ENCODE peak calls at places on chromosomes 13 and 19, in nine cellular contexts. One of them, this sample, is unnamed.
A peak's percentile ranks its signal among the peaks of the same experiment; 100 is the strongest.

GRCh38 chr19:37950471-37951175 is 43.6 kb downstream of the SIPA1L3 start:
- DNase-seq in adrenal gland: no peak
- DNase-seq in fibroblast of lung: no peak
- DNase-seq in H9: no peak
- DNase-seq in prostate gland: no peak
- DNase-seq in transverse colon: no peak
- DNase-seq in heart left ventricle: no peak
- DNase-seq in Peyer's patch: no peak
- DNase-seq in left ventricle myocardium inferior: no peak
- DNase-seq in this sample: no peak

GRCh38 chr19:6587093-6587820 is 3.7 kb downstream of the CD70 start:
- DNase-seq in adrenal gland: no peak
- DNase-seq in fibroblast of lung: peak; percentile 2
- DNase-seq in H9: peak; percentile 72
- DNase-seq in prostate gland: no peak
- DNase-seq in transverse colon: no peak
- DNase-seq in heart left ventricle: no peak
- DNase-seq in Peyer's patch: peak; percentile 46
- DNase-seq in left ventricle myocardium inferior: no peak
- DNase-seq in this sample: no peak

GRCh38 chr13:112725346-112726017 is 35.6 kb downstream of the ATP11A start:
- DNase-seq in adrenal gland: peak; percentile 71
- DNase-seq in fibroblast of lung: no peak
- DNase-seq in H9: peak; percentile 25
- DNase-seq in prostate gland: no peak
- DNase-seq in transverse colon: no peak
- DNase-seq in heart left ventricle: peak; percentile 77
- DNase-seq in Peyer's patch: no peak
- DNase-seq in left ventricle myocardium inferior: no peak
- DNase-seq in this sample: peak; percentile 39

GRCh38 chr13:110716235-110716505 is 2.7 kb downstream of the ING1 start:
- DNase-seq in adrenal gland: peak; percentile 76
- DNase-seq in fibroblast of lung: peak; percentile 48
- DNase-seq in H9: no peak
- DNase-seq in prostate gland: peak; percentile 24
- DNase-seq in transverse colon: peak; percentile 69
- DNase-seq in heart left ventricle: peak; percentile 62
- DNase-seq in Peyer's patch: no peak
- DNase-seq in left ventricle myocardium inferior: no peak
- DNase-seq in this sample: peak; percentile 6

GRCh38 chr13:46615888-46616531 is 63.0 kb downstream of the LRCH1 start:
- DNase-seq in adrenal gland: no peak
- DNase-seq in fibroblast of lung: peak; percentile 81
- DNase-seq in H9: no peak
- DNase-seq in prostate gland: no peak
- DNase-seq in transverse colon: no peak
- DNase-seq in heart left ventricle: no peak
- DNase-seq in Peyer's patch: no peak
- DNase-seq in left ventricle myocardium inferior: no peak
- DNase-seq in this sample: no peak

GRCh38 chr19:55088543-55089265 is 13.0 kb downstream of the EPS8L1 start:
- DNase-seq in adrenal gland: peak; percentile 78
- DNase-seq in fibroblast of lung: peak; percentile 61
- DNase-seq in H9: peak; percentile 86
- DNase-seq in prostate gland: peak; percentile 41
- DNase-seq in transverse colon: peak; percentile 82
- DNase-seq in heart left ventricle: peak; percentile 66
- DNase-seq in Peyer's patch: peak; percentile 72
- DNase-seq in left ventricle myocardium inferior: peak; percentile 76
- DNase-seq in this sample: no peak

GRCh38 chr19:6527893-6528543 is 2.8 kb upstream of the TNFSF9 start:
- DNase-seq in adrenal gland: no peak
- DNase-seq in fibroblast of lung: no peak
- DNase-seq in H9: no peak
- DNase-seq in prostate gland: no peak
- DNase-seq in transverse colon: no peak
- DNase-seq in heart left ventricle: no peak
- DNase-seq in Peyer's patch: peak; percentile 74
- DNase-seq in left ventricle myocardium inferior: no peak
- DNase-seq in this sample: no peak

GRCh38 chr19:17624314-17624991 is 63.7 kb downstream of the UNC13A start:
- DNase-seq in adrenal gland: no peak
- DNase-seq in fibroblast of lung: no peak
- DNase-seq in H9: no peak
- DNase-seq in prostate gland: no peak
- DNase-seq in transverse colon: no peak
- DNase-seq in heart left ventricle: no peak
- DNase-seq in Peyer's patch: no peak
- DNase-seq in left ventricle myocardium inferior: no peak
- DNase-seq in this sample: no peak

GRCh38 chr13:58953638-58954037 is 1210.1 kb downstream of the DIAPH3 start:
- DNase-seq in adrenal gland: no peak
- DNase-seq in fibroblast of lung: no peak
- DNase-seq in H9: no peak
- DNase-seq in prostate gland: no peak
- DNase-seq in transverse colon: no peak
- DNase-seq in heart left ventricle: no peak
- DNase-seq in Peyer's patch: no peak
- DNase-seq in left ventricle myocardium inferior: no peak
- DNase-seq in this sample: no peak

GRCh38 chr19:29098863-29099481 is 114.0 kb downstream of the UQCRFS1 start:
- DNase-seq in adrenal gland: peak; percentile 96
- DNase-seq in fibroblast of lung: peak; percentile 70
- DNase-seq in H9: no peak
- DNase-seq in prostate gland: no peak
- DNase-seq in transverse colon: peak; percentile 23
- DNase-seq in heart left ventricle: peak; percentile 56
- DNase-seq in Peyer's patch: no peak
- DNase-seq in left ventricle myocardium inferior: peak; percentile 57
- DNase-seq in this sample: no peak

GRCh38 chr19:34600366-34600765 is 76.6 kb downstream of the SCGB2B2 start:
- DNase-seq in adrenal gland: no peak
- DNase-seq in fibroblast of lung: no peak
- DNase-seq in H9: no peak
- DNase-seq in prostate gland: no peak
- DNase-seq in transverse colon: no peak
- DNase-seq in heart left ventricle: no peak
- DNase-seq in Peyer's patch: no peak
- DNase-seq in left ventricle myocardium inferior: no peak
- DNase-seq in this sample: no peak

DNA sequence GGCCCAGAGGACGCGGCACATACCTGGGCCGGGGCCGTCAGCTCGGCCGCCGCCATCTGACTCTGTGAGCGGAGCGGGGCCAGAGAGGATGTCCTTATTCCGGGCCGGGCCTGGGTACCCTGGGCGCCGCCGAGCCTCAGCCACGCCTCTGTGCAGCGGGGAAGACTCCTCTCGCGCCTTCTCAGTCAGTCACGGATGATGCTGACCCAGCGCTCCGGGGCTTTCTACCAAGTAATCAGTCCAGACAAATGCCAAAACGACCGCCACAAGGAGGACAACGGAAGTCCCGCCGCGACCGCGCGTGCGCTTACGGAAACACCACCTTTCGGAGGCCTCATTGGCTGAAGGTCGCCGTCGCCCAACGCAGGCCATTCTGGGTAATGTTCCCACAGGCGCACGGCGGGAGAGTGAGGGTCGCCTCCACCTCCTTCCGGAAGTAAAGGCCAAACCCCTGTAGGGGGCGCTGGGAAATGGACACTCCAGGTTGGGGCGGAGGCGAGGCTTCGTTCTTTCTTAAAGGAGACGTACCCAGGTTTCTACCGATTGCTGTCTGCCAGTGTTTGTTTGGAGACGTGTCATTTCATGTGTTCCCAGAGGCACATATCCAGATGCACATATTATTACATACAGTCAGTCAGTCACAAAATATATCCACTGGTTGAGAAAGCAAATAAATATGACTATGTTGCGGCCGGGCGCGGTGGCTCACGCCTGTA is at the start of gene ZNF256:
- DNase-seq in adrenal gland: peak; percentile 96
- DNase-seq in fibroblast of lung: peak; percentile 96
- DNase-seq in H9: peak; percentile 98
- DNase-seq in prostate gland: peak; percentile 92
- DNase-seq in transverse colon: peak; percentile 94
- DNase-seq in heart left ventricle: peak; percentile 98
- DNase-seq in Peyer's patch: peak; percentile 89
- DNase-seq in left ventricle myocardium inferior: peak; percentile 96
- DNase-seq in this sample: peak; percentile 92
- H3K27ac ChIP-seq in adrenal gland: peak within 1 kb of the TSS; percentile 67
- H3K27ac ChIP-seq in fibroblast of lung: peak within 1 kb of the TSS; percentile 84
- H3K27ac ChIP-seq in H9: no peak within 1 kb of the TSS
- H3K27ac ChIP-seq in prostate gland: peak within 1 kb of the TSS; percentile 66
- H3K27ac ChIP-seq in transverse colon: peak within 1 kb of the TSS; percentile 64
- H3K27ac ChIP-seq in heart left ventricle: peak within 1 kb of the TSS; percentile 95
- H3K27ac ChIP-seq in Peyer's patch: peak within 1 kb of the TSS; percentile 80
- H3K27ac ChIP-seq in left ventricle myocardium inferior: peak within 1 kb of the TSS; percentile 93
- H3K27ac ChIP-seq in this sample: peak within 1 kb of the TSS; percentile 3

DNA sequence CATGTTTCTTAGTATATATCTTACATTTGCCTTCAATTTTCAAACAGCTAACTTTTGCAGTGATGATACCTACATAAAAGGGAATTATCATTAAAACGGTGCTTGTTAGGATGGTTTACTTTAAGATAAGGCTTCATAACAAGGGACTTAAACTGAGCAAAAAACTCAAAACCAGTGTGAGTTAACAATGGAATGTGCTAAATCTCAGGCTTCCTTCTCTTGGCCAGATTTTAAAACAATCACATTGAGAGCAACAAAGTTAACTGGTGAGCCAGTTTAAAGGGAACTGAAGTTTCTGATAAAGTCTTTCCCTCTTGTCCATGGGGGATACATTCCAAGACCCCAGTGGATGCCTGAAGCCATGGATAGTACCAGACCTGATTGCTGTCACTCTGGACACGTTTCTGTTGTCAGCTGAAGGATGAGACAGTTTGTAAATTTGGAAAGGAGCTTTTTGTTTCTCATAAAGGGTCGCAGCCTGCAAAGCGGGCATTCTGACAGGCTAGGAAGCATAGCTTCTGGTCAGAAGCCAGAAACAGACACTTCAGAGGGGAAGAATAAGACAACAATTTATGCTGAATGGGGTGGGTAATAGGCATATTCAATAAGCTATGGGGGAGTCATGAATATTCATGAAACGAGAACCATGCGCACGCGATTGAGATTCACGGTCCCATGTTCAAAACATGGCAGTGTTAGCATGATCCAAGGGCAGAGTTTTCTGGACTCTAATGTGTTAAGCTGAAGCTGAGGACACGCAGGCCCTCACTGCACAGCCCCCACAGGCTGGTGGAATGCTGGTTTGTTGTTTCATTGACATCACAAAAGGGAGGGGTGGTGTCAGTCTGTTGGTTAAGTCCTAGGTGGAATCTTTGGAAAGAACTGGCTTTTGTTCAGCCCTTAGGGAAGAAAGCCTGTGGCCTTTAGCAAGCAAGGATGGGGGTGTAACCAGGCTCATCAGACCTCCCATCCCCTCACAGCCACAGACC is 150.6 kb upstream of the RNF113B start:
- DNase-seq in adrenal gland: no peak
- DNase-seq in fibroblast of lung: peak; percentile 55
- DNase-seq in H9: peak; percentile 61
- DNase-seq in prostate gland: no peak
- DNase-seq in transverse colon: no peak
- DNase-seq in heart left ventricle: no peak
- DNase-seq in Peyer's patch: no peak
- DNase-seq in left ventricle myocardium inferior: no peak
- DNase-seq in this sample: no peak
- H3K4me1 ChIP-seq in adrenal gland: no peaks in the 10 kb centered on the region
- H3K4me1 ChIP-seq in fibroblast of lung: peaks cover 9% of the 10 kb centered on the region
- H3K4me1 ChIP-seq in H9: peaks cover 25% of the 10 kb centered on the region
- H3K4me1 ChIP-seq in prostate gland: peaks cover 7% of the 10 kb centered on the region
- H3K4me1 ChIP-seq in transverse colon: no peaks in the 10 kb centered on the region
- H3K4me1 ChIP-seq in heart left ventricle: peaks cover 9% of the 10 kb centered on the region
- H3K4me1 ChIP-seq in Peyer's patch: no peaks in the 10 kb centered on the region
- H3K4me1 ChIP-seq in left ventricle myocardium inferior: no peaks in the 10 kb centered on the region
- H3K4me1 ChIP-seq in this sample: no peaks in the 10 kb centered on the region

GRCh38 chr19:15010497-15011255 is 31.0 kb upstream of the SLC1A6 start:
- DNase-seq in adrenal gland: no peak
- DNase-seq in fibroblast of lung: no peak
- DNase-seq in H9: peak; percentile 79
- DNase-seq in prostate gland: no peak
- DNase-seq in transverse colon: no peak
- DNase-seq in heart left ventricle: no peak
- DNase-seq in Peyer's patch: no peak
- DNase-seq in left ventricle myocardium inferior: no peak
- DNase-seq in this sample: no peak
- H3K27me3 ChIP-seq in adrenal gland: peaks cover 11% of the 10 kb centered on the region
- H3K27me3 ChIP-seq in fibroblast of lung: no peaks in the 10 kb centered on the region
- H3K27me3 ChIP-seq in H9: no peaks in the 10 kb centered on the region
- H3K27me3 ChIP-seq in prostate gland: peaks cover 9% of the 10 kb centered on the region
- H3K27me3 ChIP-seq in transverse colon: peaks cover 55% of the 10 kb centered on the region
- H3K27me3 ChIP-seq in heart left ventricle: peaks cover 19% of the 10 kb centered on the region
- H3K27me3 ChIP-seq in Peyer's patch: no peaks in the 10 kb centered on the region
- H3K27me3 ChIP-seq in left ventricle myocardium inferior: peaks cover 94% of the 10 kb centered on the region
- H3K27me3 ChIP-seq in this sample: peaks cover 14% of the 10 kb centered on the region

DNA sequence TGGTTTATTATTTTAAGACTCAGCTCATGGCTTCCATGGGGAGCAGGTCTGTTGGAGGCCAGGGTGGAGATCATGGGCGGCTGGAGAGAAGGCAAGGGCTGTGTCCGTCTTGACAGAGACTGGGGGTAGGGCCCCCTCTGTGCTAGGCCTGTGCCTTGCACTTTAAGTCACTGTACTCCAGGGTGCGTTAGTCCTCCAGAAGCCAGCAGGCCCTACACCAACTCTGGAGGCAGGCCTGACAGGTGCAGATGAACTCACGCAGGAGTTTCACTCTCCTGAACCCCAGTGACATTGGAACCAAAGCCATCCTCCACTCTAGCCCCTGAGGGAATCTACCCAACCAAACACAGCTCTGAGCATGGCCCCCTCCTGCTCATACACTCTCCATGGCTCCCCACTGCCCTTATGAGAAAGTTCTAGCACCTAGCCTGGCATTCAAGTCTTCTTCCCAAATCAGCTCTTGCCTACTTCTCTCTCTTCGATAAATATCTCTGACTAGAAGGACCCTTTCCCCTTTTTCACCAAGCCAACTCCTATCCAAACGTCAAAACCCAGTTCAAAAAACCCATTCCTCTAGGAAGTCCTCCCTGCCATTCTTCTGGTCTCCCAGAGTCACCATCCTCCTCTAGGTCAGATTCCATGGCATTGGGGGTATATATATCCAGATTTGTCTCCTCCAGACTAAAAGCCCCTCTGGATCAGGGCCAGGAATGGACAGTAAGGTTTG is 15.1 kb downstream of the MEF2B start:
- DNase-seq in adrenal gland: no peak
- DNase-seq in fibroblast of lung: no peak
- DNase-seq in H9: no peak
- DNase-seq in prostate gland: no peak
- DNase-seq in transverse colon: no peak
- DNase-seq in heart left ventricle: no peak
- DNase-seq in Peyer's patch: no peak
- DNase-seq in left ventricle myocardium inferior: no peak
- DNase-seq in this sample: no peak
- H3K27ac ChIP-seq in adrenal gland: no peak overlapping the region
- H3K27ac ChIP-seq in fibroblast of lung: no peak overlapping the region
- H3K27ac ChIP-seq in H9: no peak overlapping the region
- H3K27ac ChIP-seq in prostate gland: no peak overlapping the region
- H3K27ac ChIP-seq in transverse colon: no peak overlapping the region
- H3K27ac ChIP-seq in heart left ventricle: no peak overlapping the region
- H3K27ac ChIP-seq in Peyer's patch: no peak overlapping the region
- H3K27ac ChIP-seq in left ventricle myocardium inferior: no peak overlapping the region
- H3K27ac ChIP-seq in this sample: no peak overlapping the region